ENCODE peak calls at places on chromosome 4, in four cellular contexts. Z is GM12878, R is HepG2, X is H1. Y is an unnamed sample.

GRCh38 chr4:24805036-24805435 is 9.7 kb downstream of the SOD3 start:
- DNase-seq in Z (no peak), R (no peak), X (no peak), Y (no peak)

GRCh38 chr4:27318740-27319139 is 458.1 kb downstream of the STIM2 start:
- DNase-seq in Z (peak; percentile 2), R (peak; percentile 22), X (peak; percentile 49), Y (peak; percentile 65)

GRCh38 chr4:94570558-94570957 is 118.8 kb downstream of the PDLIM5 start:
- DNase-seq in Z (no peak), R (no peak), X (no peak), Y (no peak)

GRCh38 chr4:142567199-142567598 is 278.9 kb downstream of the INPP4B start:
- DNase-seq in Z (no peak), R (no peak), X (peak; percentile 25), Y (no peak)

GRCh38 chr4:151202851-151203455 is 74.0 kb upstream of the PRSS48 start:
- DNase-seq in Z (no peak), R (no peak), X (no peak), Y (no peak)

GRCh38 chr4:124943145-124943889 is 230.8 kb upstream of the ANKRD50 start:
- DNase-seq in Z (no peak), R (no peak), X (no peak), Y (no peak)

GRCh38 chr4:179164642-179165338 is 1722.6 kb upstream of the AGA start:
- DNase-seq in Z (no peak), R (no peak), X (no peak), Y (no peak)

GRCh38 chr4:105023668-105024055 is 123.0 kb upstream of the TET2 start:
- DNase-seq in Z (no peak), R (no peak), X (no peak), Y (no peak)

GRCh38 chr4:17111959-17112659 is 213.7 kb upstream of the LDB2 start:
- DNase-seq in Z (no peak), R (peak; percentile 6), X (peak; percentile 19), Y (peak; percentile 39)

GRCh38 chr4:124282301-124282898 is 430.1 kb downstream of the ANKRD50 start:
- DNase-seq in Z (no peak), R (no peak), X (no peak), Y (no peak)

GRCh38 chr4:153467897-153468262 is 1.7 kb downstream of the TMEM131L start:
- DNase-seq in Z (no peak), R (no peak), X (no peak), Y (no peak)

GRCh38 chr4:77075869-77076801 is at the start of gene CCNI:
- DNase-seq in Z (peak; percentile 92), R (peak; percentile 90), X (peak; percentile 92), Y (peak; percentile 90)

GRCh38 chr4:77073106-77073858 is 2.5 kb downstream of the CCNI start:
- DNase-seq in Z (no peak), R (no peak), X (no peak), Y (no peak)

GRCh38 chr4:77074961-77075855 is 581 bp downstream of the CCNI start:
- DNase-seq in Z (no peak), R (peak; percentile 70), X (peak; percentile 10), Y (no peak)

GRCh38 chr4:77073981-77074865 is 1.6 kb downstream of the CCNI start:
- DNase-seq in Z (no peak), R (no peak), X (no peak), Y (no peak)

GRCh38 chr4:77072195-77072753 is 3.5 kb downstream of the CCNI start:
- DNase-seq in Z (no peak), R (peak; percentile 2), X (no peak), Y (no peak)
- H3K4me3 ChIP-seq in Z (peak overlapping the region; percentile 97), R (no peak overlapping the region), X (no peak overlapping the region), Y (no peak overlapping the region)

GRCh38 chr4:155582971-155583437 is 83.6 kb upstream of the GUCY1A1 start:
- DNase-seq in Z (no peak), R (no peak), X (no peak), Y (no peak)
- TF ChIP-seq SUZ12 in Z (no peak), R (no peak), X (no peak), Y (no peak)

DNA sequence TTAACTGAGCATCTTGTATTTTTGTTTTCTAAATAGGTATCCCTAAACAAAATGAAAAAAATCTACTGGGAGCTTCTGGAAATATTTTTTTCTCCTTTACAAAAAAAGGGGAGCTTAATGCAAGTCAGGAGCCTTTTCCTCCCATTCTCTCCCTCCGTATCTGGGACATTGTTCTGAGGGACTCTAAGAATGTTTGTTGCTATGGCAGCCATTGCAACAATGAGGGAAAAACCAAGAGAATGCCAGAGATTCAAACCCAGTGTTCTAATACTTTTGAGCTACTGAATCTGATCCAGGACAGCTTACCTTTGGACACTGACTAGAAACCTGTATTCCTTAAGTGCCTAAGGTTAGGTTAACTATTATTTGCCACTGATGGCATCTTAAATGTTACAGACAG is 485.7 kb upstream of the HS3ST1 start:
- DNase-seq in Z (no peak), R (no peak), X (peak; percentile 5), Y (peak; percentile 81)
- H3K4me3 ChIP-seq in Z (no peak overlapping the region), R (no peak overlapping the region), X (no peak overlapping the region), Y (no peak overlapping the region)

GRCh38 chr4:43148481-43148880 is 256.0 kb downstream of the GRXCR1 start:
- DNase-seq in Z (no peak), R (no peak), X (no peak), Y (no peak)
- TF ChIP-seq SUZ12 in Z (no peak), R (no peak), X (no peak), Y (no peak)

DNA sequence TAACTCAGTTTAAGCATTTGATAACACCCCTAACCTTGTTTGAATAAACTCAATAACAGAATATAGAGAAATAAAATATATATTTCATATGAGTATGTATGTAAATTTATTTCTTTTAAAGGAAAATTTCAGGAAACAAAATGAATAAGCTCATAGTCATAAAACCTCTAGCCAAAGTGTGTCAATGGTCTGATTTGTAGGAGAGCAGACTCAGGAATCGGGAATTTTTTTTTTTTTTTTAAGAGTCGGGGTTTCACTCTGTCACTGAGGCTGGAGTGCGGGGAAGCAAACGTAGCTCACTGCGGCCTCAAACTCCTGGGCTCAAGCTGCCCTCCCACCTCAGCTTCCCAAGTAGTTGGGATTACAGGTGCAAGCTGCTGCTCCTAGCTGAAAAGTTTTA is 2.4 kb downstream of the PKD2 start:
- DNase-seq in Z (no peak), R (no peak), X (no peak), Y (no peak)
- H3K4me3 ChIP-seq in Z (no peak overlapping the region), R (no peak overlapping the region), X (no peak overlapping the region), Y (no peak overlapping the region)

DNA sequence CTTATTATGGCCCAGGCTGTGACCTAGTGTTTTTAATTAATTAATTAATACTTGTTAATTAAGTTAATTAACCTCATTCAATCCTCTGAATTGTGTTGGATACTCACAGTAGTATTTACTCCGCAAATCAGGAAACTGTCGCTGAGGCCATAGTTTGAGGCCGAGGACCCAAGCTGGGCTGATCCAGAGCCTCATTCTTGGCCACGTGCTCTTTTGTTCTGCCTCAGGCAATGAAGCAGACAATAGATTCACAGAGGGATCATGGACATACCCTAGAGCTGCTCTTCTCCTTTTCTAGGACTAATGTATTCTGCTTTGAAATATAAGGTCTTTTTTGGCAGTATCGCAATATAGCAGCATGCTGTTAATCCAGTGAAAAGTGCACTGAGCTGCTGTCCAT is 24.0 kb upstream of the SNCA start:
- DNase-seq in Z (no peak), R (no peak), X (no peak), Y (no peak)
- TF ChIP-seq SUZ12 in Z (no peak), R (no peak), X (no peak), Y (no peak)

DNA sequence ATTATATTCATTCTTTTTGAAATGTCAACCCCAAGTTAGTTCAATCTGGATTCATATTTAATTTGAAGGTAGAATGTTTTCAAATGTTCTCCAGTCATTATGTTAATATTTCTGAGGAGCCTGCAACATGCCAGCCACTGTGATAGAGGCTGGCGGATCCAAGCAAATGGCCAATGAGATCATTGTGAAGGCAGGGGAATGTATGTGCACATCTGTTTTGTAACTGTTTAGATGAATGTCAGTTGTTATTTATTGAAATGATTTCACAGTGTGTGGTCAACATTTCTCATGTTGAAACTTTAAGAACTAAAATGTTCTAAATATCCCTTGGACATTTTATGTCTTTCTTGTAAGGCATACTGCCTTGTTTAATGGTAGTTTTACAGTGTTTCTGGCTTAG is 1.6 kb downstream of the CXCL1 start:
- DNase-seq in Z (no peak), R (no peak), X (no peak), Y (no peak)
- H3K4me3 ChIP-seq in Z (no peak overlapping the region), R (no peak overlapping the region), X (no peak overlapping the region), Y (no peak overlapping the region)

Y was measured in NT2/D1.